ENCODE peak calls at places on chromosome 3, in seven cellular contexts. N is SK-N-MC, X is HepG2, B is GM12878, F is K562, Z is HCT116, L is GM23338. S is an unnamed sample.
A peak's percentile ranks its signal among the peaks of the same experiment; 100 is the strongest.

GRCh38 chr3:38314767-38315487 is 31.7 kb upstream of the XYLB start:
- DNase-seq in N (no peak), X (no peak), B (no peak), F (no peak), Z (no peak), L (peak; percentile 8), S (no peak)

GRCh38 chr3:42814246-42814645 is 5.0 kb downstream of the ACKR2 start:
- DNase-seq in N (no peak), X (no peak), B (no peak), F (no peak), Z (no peak), L (no peak), S (no peak)

GRCh38 chr3:52435246-52436101 is 9.4 kb downstream of the SEMA3G start:
- DNase-seq in N (no peak), X (no peak), B (no peak), F (no peak), Z (no peak), L (no peak), S (no peak)

GRCh38 chr3:13728487-13728886 is 151.4 kb downstream of the WNT7A start:
- DNase-seq in N (no peak), X (no peak), B (no peak), F (no peak), Z (no peak), L (peak; percentile 73), S (no peak)

GRCh38 chr3:51350751-51351150 is 34.3 kb upstream of the MANF start:
- DNase-seq in N (no peak), X (no peak), B (no peak), F (no peak), Z (no peak), L (no peak), S (no peak)

GRCh38 chr3:25727316-25727715 is 55.9 kb downstream of the NGLY1 start:
- DNase-seq in N (no peak), X (no peak), B (no peak), F (no peak), Z (no peak), L (no peak), S (no peak)

GRCh38 chr3:164380156-164380555 is 698.1 kb downstream of the SI start:
- DNase-seq in N (no peak), X (no peak), B (no peak), F (no peak), Z (no peak), L (no peak), S (no peak)

GRCh38 chr3:129984124-129984523 is 9.6 kb downstream of the TRH start:
- DNase-seq in N (no peak), X (no peak), B (no peak), F (no peak), Z (no peak), L (peak; percentile 56), S (no peak)

GRCh38 chr3:148175215-148175614 is 522.5 kb upstream of the AGTR1 start:
- DNase-seq in N (no peak), X (no peak), B (no peak), F (no peak), Z (no peak), L (no peak), S (no peak)

GRCh38 chr3:87855211-87855610 is 203.6 kb downstream of the CGGBP1 start:
- DNase-seq in N (no peak), X (no peak), B (no peak), F (no peak), Z (no peak), L (no peak), S (no peak)

GRCh38 chr3:72299321-72299802 is 514.4 kb upstream of the PROK2 start:
- DNase-seq in N (no peak), X (no peak), B (no peak), F (no peak), Z (peak; percentile 28), L (no peak), S (peak; percentile 96)

GRCh38 chr3:44902628-44903027 is 28.2 kb downstream of the TGM4 start:
- DNase-seq in N (no peak), X (peak; percentile 79), B (no peak), F (no peak), Z (no peak), L (no peak), S (no peak)

GRCh38 chr3:196988241-196989029 is 19.8 kb upstream of the PIGZ start:
- DNase-seq in N (no peak), X (peak; percentile 74), B (no peak), F (peak; percentile 97), Z (peak; percentile 56), L (peak; percentile 75), S (no peak)

GRCh38 chr3:174775603-174776002 is 83.5 kb upstream of the NAALADL2 start:
- DNase-seq in N (no peak), X (no peak), B (no peak), F (no peak), Z (no peak), L (no peak), S (peak; percentile 24)

GRCh38 chr3:188165596-188165995 is 11.6 kb downstream of the LPP start:
- DNase-seq in N (no peak), X (no peak), B (no peak), F (no peak), Z (no peak), L (no peak), S (no peak)

GRCh38 chr3:39136533-39137434 is 16.6 kb downstream of the CSRNP1 start:
- DNase-seq in N (no peak), X (no peak), B (no peak), F (no peak), Z (no peak), L (no peak), S (no peak)

GRCh38 chr3:23002846-23003800 is 200.0 kb upstream of the UBE2E2 start:
- DNase-seq in N (no peak), X (no peak), B (no peak), F (no peak), Z (no peak), L (no peak), S (peak; percentile 31)

GRCh38 chr3:48694610-48695051 is 8.9 kb upstream of the NCKIPSD start:
- DNase-seq in N (no peak), X (no peak), B (no peak), F (no peak), Z (peak; percentile 32), L (no peak), S (peak; percentile 60)

GRCh38 chr3:177358968-177359600 is 161.8 kb upstream of the TBL1XR1 start:
- DNase-seq in N (no peak), X (no peak), B (no peak), F (peak; percentile 62), Z (peak; percentile 44), L (peak; percentile 80), S (peak; percentile 55)

GRCh38 chr3:81891496-81891895 is 130.1 kb upstream of the GBE1 start:
- DNase-seq in N (no peak), X (no peak), B (no peak), F (no peak), Z (no peak), L (peak; percentile 54), S (no peak)

GRCh38 chr3:165193392-165194268 is 2.6 kb downstream of the SLITRK3 start:
- DNase-seq in N (no peak), X (no peak), B (no peak), F (no peak), Z (no peak), L (peak; percentile 51), S (no peak)

GRCh38 chr3:69210068-69210730 is 87.8 kb upstream of the LMOD3 start:
- DNase-seq in N (no peak), X (no peak), B (no peak), F (no peak), Z (no peak), L (no peak), S (no peak)

GRCh38 chr3:66113542-66113941 is 74.8 kb upstream of the MAGI1 start:
- DNase-seq in N (no peak), X (no peak), B (no peak), F (no peak), Z (no peak), L (no peak), S (no peak)

GRCh38 chr3:66110840-66111239 is 72.1 kb upstream of the MAGI1 start:
- DNase-seq in N (no peak), X (peak; percentile 12), B (no peak), F (no peak), Z (no peak), L (peak; percentile 65), S (peak; percentile 92)

GRCh38 chr3:66121288-66121687 is 82.6 kb upstream of the MAGI1 start:
- DNase-seq in N (no peak), X (no peak), B (no peak), F (no peak), Z (no peak), L (no peak), S (no peak)

GRCh38 chr3:66115858-66116654 is 77.3 kb upstream of the MAGI1 start:
- DNase-seq in N (no peak), X (peak; percentile 81), B (no peak), F (no peak), Z (peak; percentile 64), L (peak; percentile 83), S (peak; percentile 94)
- TF ChIP-seq POLR2AphosphoS5 in N (no peak), X (no peak), B (no peak), F (no peak), Z (no peak), L (no peak), S (peak; percentile 71)

GRCh38 chr3:134030382-134030753 is 643 bp upstream of the SLCO2A1 start:
- DNase-seq in N (no peak), X (peak; percentile 63), B (no peak), F (no peak), Z (no peak), L (peak; percentile 63), S (no peak)

GRCh38 chr3:134028486-134029255 is 1.1 kb downstream of the SLCO2A1 start:
- DNase-seq in N (no peak), X (no peak), B (no peak), F (no peak), Z (no peak), L (peak; percentile 45), S (peak; percentile 23)

GRCh38 chr3:134029256-134029733 is 430 bp downstream of the SLCO2A1 start:
- DNase-seq in N (no peak), X (no peak), B (no peak), F (no peak), Z (no peak), L (peak; percentile 44), S (peak; percentile 38)

GRCh38 chr3:134030801-134031619 is 1.3 kb upstream of the SLCO2A1 start:
- DNase-seq in N (no peak), X (no peak), B (no peak), F (no peak), Z (no peak), L (no peak), S (no peak)

GRCh38 chr3:134029734-134030381 is at the start of gene SLCO2A1:
- DNase-seq in N (no peak), X (no peak), B (no peak), F (no peak), Z (no peak), L (peak; percentile 78), S (peak; percentile 23)
- TF ChIP-seq EZH2 in N (peak; percentile 87), X (no peak), B (no peak), F (no peak), Z (no peak), L (no peak), S (no peak)

DNA sequence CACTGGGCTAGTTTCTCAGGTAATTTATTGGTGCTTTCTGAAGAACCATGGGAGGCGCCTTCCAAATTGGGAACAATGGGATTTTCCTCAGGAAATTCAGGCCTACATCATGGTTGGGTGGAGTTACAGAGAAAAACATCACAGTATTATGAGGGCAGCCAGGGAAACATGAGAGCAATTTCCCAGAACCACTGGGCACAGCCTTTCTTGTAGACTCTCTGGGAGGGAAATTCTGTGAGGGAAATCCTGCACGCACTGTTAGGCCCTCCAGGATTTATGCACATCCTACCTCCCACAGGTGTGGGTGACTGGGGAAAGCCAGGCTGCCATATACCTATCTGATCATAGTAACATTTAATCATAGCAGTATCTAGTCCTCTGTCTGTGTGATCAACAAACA is 13.2 kb downstream of the POPDC2 start:
- DNase-seq in N (no peak), X (no peak), B (no peak), F (no peak), Z (no peak), L (no peak), S (peak; percentile 85)
- TF ChIP-seq POLR2AphosphoS5 in N (no peak), X (no peak), B (no peak), F (no peak), Z (no peak), L (no peak), S (no peak)

GRCh38 chr3:192409203-192409837 is 318.0 kb downstream of the FGF12 start:
- DNase-seq in N (no peak), X (no peak), B (no peak), F (no peak), Z (no peak), L (peak; percentile 72), S (peak; percentile 57)
- TF ChIP-seq EZH2 in N (no peak), X (no peak), B (no peak), F (no peak), Z (no peak), L (no peak), S (no peak)

S was measured in endothelial cell of umbilical vein.